ENCODE peak calls at places on chromosome 1, in nine cellular contexts. U, B, Z, O, G, R, P, A and D are unnamed samples.

GRCh38 chr1:182050481-182051438 is 10.8 kb downstream of the ZNF648 start:
- DNase-seq in A (no peak), B (no peak), U (no peak), G (no peak), P (no peak), O (no peak), R (no peak), Z (no peak), D (no peak)

GRCh38 chr1:171488190-171488929 is 3.0 kb downstream of the PRRC2C start:
- DNase-seq in O (no peak), R (no peak), U (no peak), B (no peak), G (no peak), A (no peak), P (no peak), Z (no peak), D (no peak)

GRCh38 chr1:224273651-224274050 is 56.3 kb downstream of the NVL start:
- DNase-seq in U (peak), O (peak), P (no peak), A (no peak), G (peak), Z (no peak), R (peak), B (no peak), D (no peak)

GRCh38 chr1:196317535-196318522 is 290.4 kb downstream of the KCNT2 start:
- DNase-seq in O (no peak), P (no peak), B (peak), R (peak), Z (no peak), G (peak), A (no peak), U (peak), D (peak)

GRCh38 chr1:27306892-27307850 is 14.8 kb upstream of the TMEM222 start:
- DNase-seq in B (peak), Z (no peak), U (peak), A (no peak), O (no peak), G (no peak), P (no peak), R (no peak), D (peak)

GRCh38 chr1:231951399-231951798 is 324.8 kb downstream of the DISC1 start:
- DNase-seq in O (no peak), U (no peak), P (no peak), B (no peak), R (peak), Z (no peak), A (no peak), G (peak), D (no peak)

GRCh38 chr1:86429122-86429725 is 5.3 kb downstream of the CLCA2 start:
- DNase-seq in U (no peak), Z (no peak), B (no peak), R (peak), A (no peak), G (peak), O (no peak), P (no peak), D (no peak)

GRCh38 chr1:171581226-171581625 is 40.8 kb upstream of the MYOCOS start:
- DNase-seq in P (no peak), B (no peak), O (no peak), Z (no peak), R (no peak), U (no peak), G (no peak), A (no peak), D (no peak)

GRCh38 chr1:222095606-222096475 is 354.0 kb upstream of the DUSP10 start:
- DNase-seq in Z (peak), R (no peak), A (peak), G (peak), B (peak), O (peak), P (no peak), U (peak), D (peak)

GRCh38 chr1:40769815-40770214 is 13.8 kb upstream of the KCNQ4 start:
- DNase-seq in P (no peak), U (no peak), G (peak), Z (no peak), B (no peak), A (no peak), R (no peak), O (no peak), D (no peak)

GRCh38 chr1:169890761-169891538 is 2.7 kb downstream of the SCYL3 start:
- DNase-seq in B (no peak), O (no peak), P (no peak), Z (no peak), A (no peak), U (peak), R (no peak), G (no peak), D (no peak)

GRCh38 chr1:201456499-201457309 is 12.3 kb downstream of the PHLDA3 start:
- DNase-seq in P (no peak), B (no peak), Z (peak), G (peak), R (peak), O (no peak), A (no peak), U (peak), D (no peak)

GRCh38 chr1:231507476-231508355 is 20.8 kb upstream of the TSNAX start:
- DNase-seq in U (no peak), P (no peak), O (no peak), B (no peak), R (no peak), A (no peak), Z (no peak), G (no peak), D (no peak)

GRCh38 chr1:85278853-85279314 is 2.5 kb upstream of the BCL10 start:
- DNase-seq in O (peak), G (peak), A (no peak), R (peak), P (no peak), Z (no peak), U (peak), B (no peak), D (peak)